ENCODE peak calls at places on chromosomes 12 and 14, in eight cellular contexts. One of them, this sample, is unnamed.

GRCh38 chr12:113580437-113580836 is 108.8 kb upstream of the LHX5 start:
- DNase-seq in stimulated activated CD8-positive, alpha-beta memory T cell treated with anti-CD3 and anti-CD28 coated beads, Interleukin-2, amount 100 ng/mL, for 1 hour: no peak
- DNase-seq in HTR-8/SVneo: no peak
- DNase-seq in frontal cortex: no peak
- DNase-seq in stomach: no peak
- DNase-seq in GM20000: no peak
- DNase-seq in HT1080: no peak
- DNase-seq in left ventricle myocardium superior: no peak
- DNase-seq in this sample: no peak

GRCh38 chr14:99481745-99482099 is 513 bp downstream of the CCNK start:
- DNase-seq in left ventricle myocardium superior: no peak
- DNase-seq in stomach: no peak
- DNase-seq in HTR-8/SVneo: no peak
- DNase-seq in GM20000: no peak
- DNase-seq in frontal cortex: no peak
- DNase-seq in HT1080: peak; percentile 23
- DNase-seq in stimulated activated CD8-positive, alpha-beta memory T cell treated with anti-CD3 and anti-CD28 coated beads, Interleukin-2, amount 100 ng/mL, for 1 hour: no peak
- DNase-seq in this sample: no peak

GRCh38 chr12:113887906-113888305 is 78.2 kb downstream of the RBM19 start:
- DNase-seq in frontal cortex: no peak
- DNase-seq in left ventricle myocardium superior: no peak
- DNase-seq in HTR-8/SVneo: no peak
- DNase-seq in stomach: no peak
- DNase-seq in stimulated activated CD8-positive, alpha-beta memory T cell treated with anti-CD3 and anti-CD28 coated beads, Interleukin-2, amount 100 ng/mL, for 1 hour: no peak
- DNase-seq in HT1080: no peak
- DNase-seq in GM20000: no peak
- DNase-seq in this sample: no peak

GRCh38 chr12:65586796-65587195 is 237.5 kb upstream of the HMGA2 start:
- DNase-seq in HTR-8/SVneo: no peak
- DNase-seq in stimulated activated CD8-positive, alpha-beta memory T cell treated with anti-CD3 and anti-CD28 coated beads, Interleukin-2, amount 100 ng/mL, for 1 hour: no peak
- DNase-seq in HT1080: no peak
- DNase-seq in GM20000: no peak
- DNase-seq in frontal cortex: no peak
- DNase-seq in stomach: no peak
- DNase-seq in left ventricle myocardium superior: no peak
- DNase-seq in this sample: no peak

GRCh38 chr12:13452955-13453570 is 256.5 kb downstream of the EMP1 start:
- DNase-seq in frontal cortex: peak; percentile 1
- DNase-seq in stimulated activated CD8-positive, alpha-beta memory T cell treated with anti-CD3 and anti-CD28 coated beads, Interleukin-2, amount 100 ng/mL, for 1 hour: no peak
- DNase-seq in GM20000: no peak
- DNase-seq in left ventricle myocardium superior: no peak
- DNase-seq in HT1080: no peak
- DNase-seq in stomach: no peak
- DNase-seq in HTR-8/SVneo: no peak
- DNase-seq in this sample: no peak

GRCh38 chr14:68692916-68693771 is 99.7 kb downstream of the ZFP36L1 start:
- DNase-seq in HTR-8/SVneo: no peak
- DNase-seq in frontal cortex: no peak
- DNase-seq in GM20000: no peak
- DNase-seq in left ventricle myocardium superior: no peak
- DNase-seq in stimulated activated CD8-positive, alpha-beta memory T cell treated with anti-CD3 and anti-CD28 coated beads, Interleukin-2, amount 100 ng/mL, for 1 hour: no peak
- DNase-seq in stomach: no peak
- DNase-seq in HT1080: no peak
- DNase-seq in this sample: no peak

GRCh38 chr14:55005071-55005470 is 21.8 kb downstream of the WDHD1 start:
- DNase-seq in frontal cortex: no peak
- DNase-seq in GM20000: no peak
- DNase-seq in left ventricle myocardium superior: no peak
- DNase-seq in HT1080: peak; percentile 47
- DNase-seq in stimulated activated CD8-positive, alpha-beta memory T cell treated with anti-CD3 and anti-CD28 coated beads, Interleukin-2, amount 100 ng/mL, for 1 hour: no peak
- DNase-seq in stomach: no peak
- DNase-seq in HTR-8/SVneo: no peak
- DNase-seq in this sample: no peak

GRCh38 chr12:45703942-45704341 is 25.6 kb upstream of the ARID2 start:
- DNase-seq in HT1080: peak; percentile 42
- DNase-seq in GM20000: no peak
- DNase-seq in left ventricle myocardium superior: no peak
- DNase-seq in frontal cortex: no peak
- DNase-seq in HTR-8/SVneo: no peak
- DNase-seq in stomach: no peak
- DNase-seq in stimulated activated CD8-positive, alpha-beta memory T cell treated with anti-CD3 and anti-CD28 coated beads, Interleukin-2, amount 100 ng/mL, for 1 hour: no peak
- DNase-seq in this sample: no peak

GRCh38 chr12:72077111-72077820 is 138.6 kb downstream of the TPH2 start:
- DNase-seq in frontal cortex: no peak
- DNase-seq in stomach: no peak
- DNase-seq in GM20000: no peak
- DNase-seq in HT1080: peak; percentile 23
- DNase-seq in left ventricle myocardium superior: no peak
- DNase-seq in stimulated activated CD8-positive, alpha-beta memory T cell treated with anti-CD3 and anti-CD28 coated beads, Interleukin-2, amount 100 ng/mL, for 1 hour: no peak
- DNase-seq in HTR-8/SVneo: no peak
- DNase-seq in this sample: no peak

GRCh38 chr14:75690010-75690409 is 29.0 kb downstream of the TTLL5 start:
- DNase-seq in stimulated activated CD8-positive, alpha-beta memory T cell treated with anti-CD3 and anti-CD28 coated beads, Interleukin-2, amount 100 ng/mL, for 1 hour: no peak
- DNase-seq in HTR-8/SVneo: no peak
- DNase-seq in frontal cortex: no peak
- DNase-seq in stomach: no peak
- DNase-seq in left ventricle myocardium superior: no peak
- DNase-seq in GM20000: no peak
- DNase-seq in HT1080: no peak
- DNase-seq in this sample: no peak

GRCh38 chr12:116236148-116236731 is 41.3 kb downstream of the MED13L start:
- DNase-seq in stomach: peak; percentile 54
- DNase-seq in GM20000: peak; percentile 49
- DNase-seq in left ventricle myocardium superior: peak; percentile 42
- DNase-seq in stimulated activated CD8-positive, alpha-beta memory T cell treated with anti-CD3 and anti-CD28 coated beads, Interleukin-2, amount 100 ng/mL, for 1 hour: peak; percentile 41
- DNase-seq in frontal cortex: peak; percentile 22
- DNase-seq in HTR-8/SVneo: peak; percentile 31
- DNase-seq in HT1080: peak; percentile 41
- DNase-seq in this sample: no peak